ENCODE peak calls at places on chromosomes 13 and 19, in four cellular contexts. G, E, H and D are unnamed samples.

GRCh38 chr19:32971012-32971595 is 654 bp downstream of the CEP89 start:
- DNase-seq in H (no peak), G (no peak), E (no peak), D (no peak)

GRCh38 chr19:16118489-16119033 is 6.9 kb downstream of the RAB8A start:
- DNase-seq in H (no peak), E (no peak), G (no peak), D (no peak)

GRCh38 chr13:81987159-81987558 is 1646.2 kb upstream of the SPRY2 start:
- DNase-seq in G (no peak), H (peak), E (no peak), D (no peak)

GRCh38 chr19:45526143-45526542 is 18.9 kb downstream of the VASP start:
- DNase-seq in E (peak), G (peak), H (no peak), D (no peak)

GRCh38 chr13:28679628-28680027 is 20.7 kb downstream of the POMP start:
- DNase-seq in E (no peak), H (no peak), G (no peak), D (no peak)

GRCh38 chr19:9309974-9310446 is 372 bp upstream of the ZNF699 start:
- DNase-seq in E (peak), G (peak), H (peak), D (peak)

GRCh38 chr13:84810781-84811180 is 928.5 kb upstream of the SLITRK1 start:
- DNase-seq in E (no peak), G (no peak), H (peak), D (no peak)

GRCh38 chr19:8609210-8610040 is 1.1 kb downstream of the ADAMTS10 start:
- DNase-seq in E (peak), H (no peak), G (no peak), D (no peak)

GRCh38 chr13:70896136-70896535 is 787.9 kb upstream of the KLHL1 start:
- DNase-seq in G (no peak), E (no peak), H (no peak), D (no peak)

GRCh38 chr19:3463039-3463958 is 17.0 kb downstream of the SMIM24 start:
- DNase-seq in E (peak), G (no peak), H (no peak), D (no peak)

GRCh38 chr19:17091758-17092333 is 16.3 kb downstream of the MYO9B start:
- DNase-seq in H (no peak), G (no peak), E (no peak), D (no peak)

GRCh38 chr13:107669356-107669755 is 546.0 kb downstream of the LIG4 start:
- DNase-seq in E (no peak), H (no peak), G (no peak), D (no peak)

GRCh38 chr13:33191425-33192221 is 93.9 kb downstream of the STARD13 start:
- DNase-seq in E (no peak), H (no peak), G (no peak), D (no peak)

GRCh38 chr13:40102854-40103253 is 447.4 kb downstream of the COG6 start:
- DNase-seq in E (no peak), H (no peak), G (no peak), D (no peak)

GRCh38 chr19:11379857-11380350 is 4.2 kb downstream of the EPOR start:
- DNase-seq in G (no peak), H (no peak), E (no peak), D (no peak)

GRCh38 chr19:45507864-45508680 is 793 bp downstream of the VASP start:
- DNase-seq in G (peak), H (no peak), E (peak), D (no peak)

GRCh38 chr19:33100894-33101644 is 20.1 kb downstream of the GPATCH1 start:
- DNase-seq in E (no peak), H (no peak), G (no peak), D (no peak)

GRCh38 chr13:95564948-95565347 is 12.4 kb downstream of the CLDN10 start:
- DNase-seq in H (no peak), E (no peak), G (no peak), D (no peak)

GRCh38 chr19:12969292-12969988 is at the start of gene DAND5:
- DNase-seq in H (no peak), G (no peak), E (no peak), D (no peak)

GRCh38 chr19:29404951-29405727 is 120.7 kb upstream of the VSTM2B start:
- DNase-seq in G (no peak), H (peak), E (peak), D (no peak)

GRCh38 chr13:50144473-50145160 is 129.4 kb downstream of the KCNRG start:
- DNase-seq in G (no peak), E (no peak), H (no peak), D (no peak)

GRCh38 chr19:45865269-45865948 is 1.3 kb downstream of the FOXA3 start:
- DNase-seq in H (no peak), E (peak), G (no peak), D (no peak)

GRCh38 chr13:75836441-75836840 is 200.3 kb downstream of the LMO7 start:
- DNase-seq in H (no peak), G (no peak), E (no peak), D (no peak)

GRCh38 chr19:10219678-10220077 is 11.5 kb downstream of the S1PR2 start:
- DNase-seq in H (peak), E (peak), G (no peak), D (no peak)

GRCh38 chr19:40252395-40252794 is 25.9 kb upstream of the CCNP start:
- DNase-seq in G (no peak), E (peak), H (no peak), D (no peak)

GRCh38 chr13:64753606-64754005 is 2476.5 kb downstream of the PCDH9 start:
- DNase-seq in H (no peak), E (no peak), G (no peak), D (no peak)

GRCh38 chr19:33509774-33510173 is 11.8 kb downstream of the PEPD start:
- DNase-seq in E (no peak), G (no peak), H (no peak), D (no peak)

GRCh38 chr19:40862785-40863184 is 12.5 kb upstream of the CYP2A6 start:
- DNase-seq in G (no peak), E (no peak), H (no peak), D (peak)

GRCh38 chr19:3358919-3359849 is 7.2 kb upstream of the NFIC start:
- DNase-seq in G (peak), H (no peak), E (no peak), D (no peak)

GRCh38 chr19:2302319-2303208 is 5.4 kb downstream of the LINGO3 start:
- DNase-seq in H (no peak), G (no peak), E (peak), D (no peak)

GRCh38 chr19:40519352-40520322 is 52.8 kb downstream of the SPTBN4 start:
- DNase-seq in G (no peak), H (no peak), E (peak), D (no peak)

GRCh38 chr19:56476093-56476492 is 1.1 kb downstream of the ZNF667 start:
- DNase-seq in H (no peak), G (no peak), E (no peak), D (no peak)
- H3K9ac ChIP-seq in H (no peak), G (peak), E (no peak), D (no peak)

DNA sequence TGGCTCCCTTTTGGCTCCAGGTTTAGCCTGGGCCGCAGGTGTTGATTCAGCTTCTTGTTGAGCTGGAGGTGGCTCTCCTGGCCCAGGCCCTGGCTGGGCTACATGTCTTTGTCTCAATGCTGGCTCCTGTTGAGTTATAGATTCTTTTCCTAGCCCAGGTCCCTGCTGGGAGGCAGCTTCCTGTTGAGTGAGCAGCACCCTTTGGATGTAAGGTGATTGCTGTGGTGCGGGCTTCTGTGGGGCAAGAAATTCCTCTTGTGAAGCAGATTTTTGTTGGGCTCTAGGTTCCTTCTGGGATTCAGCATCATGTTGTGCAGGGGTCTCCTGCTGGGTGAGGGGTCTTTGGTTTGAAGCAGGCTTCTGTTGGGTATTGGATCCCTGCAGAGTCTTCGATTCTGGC is 545 bp downstream of the LIPE start:
- DNase-seq in E (no peak), G (no peak), H (no peak), D (no peak)
- H3K9ac ChIP-seq in E (no peak), G (no peak), H (no peak), D (no peak)

GRCh38 chr19:6098574-6098973 is 11.7 kb downstream of the RFX2 start:
- DNase-seq in G (no peak), E (no peak), H (no peak), D (no peak)
- H3K9ac ChIP-seq in G (no peak), E (no peak), H (no peak), D (peak)

DNA sequence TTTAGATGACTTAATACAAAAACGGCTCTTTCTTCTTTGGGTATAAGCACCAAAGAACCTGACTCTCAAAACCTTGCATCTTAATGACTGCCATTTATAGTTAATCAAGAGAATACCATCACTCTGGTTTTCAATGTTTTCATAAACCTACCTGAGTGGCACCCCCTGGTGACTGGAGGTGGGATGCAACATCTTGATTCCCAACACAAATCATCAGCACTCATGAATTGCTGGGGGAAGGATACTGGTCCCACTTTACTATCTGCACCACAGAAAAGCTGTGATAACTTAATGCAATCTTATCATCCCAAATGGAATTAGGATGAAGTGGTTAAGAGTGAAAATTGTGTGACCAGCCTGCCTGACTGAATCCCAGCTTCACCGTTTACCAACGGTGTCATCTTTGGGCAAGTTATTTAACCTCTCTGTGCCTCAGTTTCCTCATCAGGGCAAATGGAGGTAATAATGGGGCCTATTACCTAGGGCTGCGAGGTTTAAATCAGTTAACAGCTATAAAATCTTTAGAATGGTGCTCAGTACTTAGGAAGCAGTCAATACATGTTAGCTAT is 366.4 kb downstream of the KLF12 start:
- DNase-seq in G (peak), E (peak), H (peak), D (no peak)
- H3K9ac ChIP-seq in G (no peak), E (no peak), H (no peak), D (no peak)

GRCh38 chr13:78660130-78660857 is 1.3 kb upstream of the OBI1 start:
- DNase-seq in G (no peak), H (no peak), E (peak), D (peak)
- H3K9ac ChIP-seq in G (no peak), H (no peak), E (no peak), D (peak)

GRCh38 chr19:46976845-46977320 is 42.8 kb upstream of the NPAS1 start:
- DNase-seq in E (peak), H (peak), G (no peak), D (no peak)
- H3K9ac ChIP-seq in E (peak), H (peak), G (no peak), D (no peak)

GRCh38 chr13:98672947-98673545 is 79.4 kb downstream of the SLC15A1 start:
- DNase-seq in H (peak), G (peak), E (peak), D (no peak)
- H3K9ac ChIP-seq in H (no peak), G (no peak), E (no peak), D (peak)

GRCh38 chr13:79491715-79492114 is 10.8 kb downstream of the NDFIP2 start:
- DNase-seq in E (no peak), H (no peak), G (no peak), D (no peak)
- H3K9ac ChIP-seq in E (no peak), H (no peak), G (peak), D (no peak)